ENCODE peak calls at places on chromosome 20, in eight cellular contexts. X, B, E, O, P, C, Z and N are unnamed samples.

GRCh38 chr20:43799150-43799711 is 72.4 kb upstream of the GTSF1L start:
- DNase-seq in X (peak; percentile 4), B (no peak), E (no peak), O (peak; percentile 22), P (no peak), C (no peak), Z (peak; percentile 25), N (peak; percentile 24)

GRCh38 chr20:40948352-40949267 is 80.0 kb upstream of the TOP1 start:
- DNase-seq in X (peak; percentile 7), B (no peak), E (no peak), O (no peak), P (no peak), C (no peak), Z (peak; percentile 39), N (no peak)

GRCh38 chr20:38874460-38875169 is 51.6 kb upstream of the FAM83D start:
- DNase-seq in X (no peak), B (no peak), E (no peak), O (no peak), P (no peak), C (no peak), Z (no peak), N (no peak)

GRCh38 chr20:50834599-50835005 is 39.7 kb downstream of the BCAS4 start:
- DNase-seq in X (peak; percentile 56), B (no peak), E (no peak), O (peak; percentile 84), P (no peak), C (no peak), Z (peak; percentile 89), N (no peak)

GRCh38 chr20:8150591-8150990 is 18.5 kb downstream of the PLCB1 start:
- DNase-seq in X (no peak), B (no peak), E (no peak), O (peak; percentile 20), P (no peak), C (no peak), Z (peak; percentile 52), N (no peak)

GRCh38 chr20:59385461-59385860 is 85.0 kb downstream of the EDN3 start:
- DNase-seq in X (no peak), B (no peak), E (no peak), O (no peak), P (no peak), C (no peak), Z (no peak), N (no peak)

GRCh38 chr20:59324441-59324840 is 24.0 kb downstream of the EDN3 start:
- DNase-seq in X (no peak), B (no peak), E (no peak), O (no peak), P (no peak), C (no peak), Z (no peak), N (no peak)

GRCh38 chr20:41029150-41029872 is 689 bp downstream of the TOP1 start:
- DNase-seq in X (no peak), B (peak; percentile 43), E (peak; percentile 66), O (no peak), P (no peak), C (peak; percentile 35), Z (no peak), N (peak; percentile 40)

GRCh38 chr20:56762829-56763228 is 133.7 kb downstream of the TFAP2C start:
- DNase-seq in X (no peak), B (no peak), E (no peak), O (no peak), P (no peak), C (no peak), Z (no peak), N (no peak)

GRCh38 chr20:25987073-25987927 is 290.6 kb upstream of the ZNF337 start:
- DNase-seq in X (peak; percentile 47), B (peak; percentile 44), E (peak; percentile 72), O (peak; percentile 39), P (no peak), C (no peak), Z (peak; percentile 6), N (peak; percentile 59)

GRCh38 chr20:20212675-20213096 is 155.2 kb upstream of the INSM1 start:
- DNase-seq in X (no peak), B (peak; percentile 63), E (no peak), O (no peak), P (no peak), C (no peak), Z (no peak), N (no peak)

GRCh38 chr20:59743767-59744485 is 139.6 kb downstream of the PHACTR3 start:
- DNase-seq in X (no peak), B (no peak), E (no peak), O (no peak), P (no peak), C (no peak), Z (no peak), N (no peak)

GRCh38 chr20:18813483-18813882 is at the start of gene SCP2D1:
- DNase-seq in X (no peak), B (no peak), E (no peak), O (no peak), P (no peak), C (no peak), Z (no peak), N (no peak)

GRCh38 chr20:40781340-40781916 is 92.4 kb upstream of the MAFB start:
- DNase-seq in X (no peak), B (no peak), E (no peak), O (no peak), P (no peak), C (no peak), Z (no peak), N (no peak)

DNA sequence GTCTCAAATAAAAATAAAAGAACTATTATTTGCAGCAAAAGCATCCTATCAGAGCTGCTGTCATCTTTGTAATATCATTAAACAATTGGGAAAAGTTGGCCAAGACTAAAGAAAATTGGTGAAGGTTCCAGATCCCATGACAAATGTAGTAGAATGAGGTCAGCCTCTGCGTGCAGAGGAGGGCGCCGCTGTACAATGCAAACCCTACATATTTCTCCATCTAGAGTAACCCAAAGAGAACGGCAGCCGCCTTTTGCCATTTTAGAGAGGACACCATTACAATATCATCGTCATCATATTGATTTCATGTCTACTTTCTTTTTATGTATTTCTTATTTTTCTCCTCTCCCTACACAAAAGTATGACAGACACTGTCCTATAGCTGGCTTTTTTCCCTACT is 59.5 kb downstream of the ZMYND8 start:
- DNase-seq in X (peak; percentile 41), B (no peak), E (no peak), O (no peak), P (peak; percentile 50), C (no peak), Z (no peak), N (peak; percentile 13)
- TF ChIP-seq CTCF in X (no peak), B (no peak), E (no peak), O (no peak), P (peak; percentile 36), C (no peak), Z (no peak), N (no peak)

GRCh38 chr20:17568045-17568788 is 1.7 kb upstream of the DSTN start:
- DNase-seq in X (no peak), B (no peak), E (no peak), O (no peak), P (no peak), C (no peak), Z (no peak), N (no peak)
- TF ChIP-seq CTCF in X (no peak), B (no peak), E (no peak), O (no peak), P (no peak), C (no peak), Z (no peak), N (no peak)

DNA sequence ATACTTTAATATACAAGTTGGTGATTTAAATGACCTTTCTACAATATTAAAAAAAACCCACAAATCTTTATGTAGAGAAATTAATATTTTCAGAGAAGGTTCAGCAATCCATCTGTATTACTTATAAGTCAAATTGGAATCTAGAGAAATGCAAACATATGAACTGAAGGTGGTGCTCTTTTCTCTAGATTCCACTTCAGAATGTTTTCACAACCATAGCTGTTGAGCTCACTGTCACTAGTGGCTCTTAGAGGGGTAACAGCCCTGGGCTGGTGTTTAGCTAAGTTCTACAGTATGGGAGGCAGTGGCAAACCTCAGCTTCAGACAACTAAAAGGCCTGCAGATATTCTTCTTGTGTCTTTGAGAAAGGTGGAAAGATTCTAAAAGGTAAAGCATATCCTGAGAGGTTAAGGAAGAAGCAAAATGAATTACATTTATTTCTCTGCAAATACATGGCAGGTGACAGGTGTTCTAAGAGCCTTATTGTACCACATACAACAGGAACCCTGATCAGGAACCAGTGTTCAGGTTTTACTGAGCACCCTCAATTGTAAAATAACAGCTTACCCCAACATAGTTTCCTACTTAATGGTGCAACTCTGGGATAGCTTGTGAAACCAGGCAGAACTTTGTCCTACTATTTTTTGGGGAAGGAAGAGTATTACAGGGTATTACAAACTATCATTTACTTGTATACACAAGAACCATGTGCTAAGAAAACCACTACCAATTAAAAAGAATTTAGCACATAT is 56.6 kb upstream of the SAMHD1 start:
- DNase-seq in X (peak; percentile 61), B (no peak), E (peak; percentile 57), O (peak; percentile 83), P (no peak), C (no peak), Z (peak; percentile 53), N (no peak)
- TF ChIP-seq CTCF in X (peak; percentile 32), B (no peak), E (peak; percentile 71), O (peak; percentile 53), P (peak; percentile 19), C (no peak), Z (peak; percentile 26), N (no peak)

GRCh38 chr20:23244207-23244915 is 106.2 kb upstream of the NXT1 start:
- DNase-seq in X (no peak), B (no peak), E (no peak), O (no peak), P (peak; percentile 58), C (no peak), Z (peak; percentile 55), N (peak; percentile 39)
- TF ChIP-seq CTCF in X (no peak), B (no peak), E (no peak), O (peak; percentile 15), P (no peak), C (no peak), Z (no peak), N (no peak)

GRCh38 chr20:48456361-48457184 is 371.2 kb downstream of the PREX1 start:
- DNase-seq in X (no peak), B (no peak), E (no peak), O (no peak), P (no peak), C (no peak), Z (no peak), N (no peak)
- TF ChIP-seq CTCF in X (no peak), B (no peak), E (no peak), O (no peak), P (no peak), C (no peak), Z (no peak), N (no peak)

DNA sequence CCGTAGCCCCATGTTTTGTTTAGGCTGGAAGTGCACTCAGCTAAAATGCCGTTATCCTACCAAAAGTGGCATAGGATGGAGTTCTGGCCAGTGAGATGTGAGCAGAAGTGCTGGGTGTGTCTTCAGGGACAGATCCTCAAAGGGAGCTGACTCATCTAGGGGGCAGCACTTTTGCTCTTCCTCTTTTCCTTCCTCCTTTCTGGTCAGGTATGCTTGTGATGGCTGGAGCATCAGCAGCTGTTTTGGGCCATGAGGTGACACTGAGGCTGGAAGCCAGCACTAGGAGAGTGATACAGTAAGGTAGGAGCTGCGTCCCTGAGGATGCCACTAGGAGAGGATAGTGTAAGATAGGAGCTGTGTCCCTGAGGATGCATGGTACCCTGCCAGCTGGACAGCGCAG is 4.6 kb upstream of the OSBPL2 start:
- DNase-seq in X (no peak), B (no peak), E (no peak), O (no peak), P (no peak), C (no peak), Z (no peak), N (no peak)
- TF ChIP-seq CTCF in X (no peak), B (no peak), E (no peak), O (no peak), P (no peak), C (no peak), Z (no peak), N (no peak)